ENCODE peak calls at places on chromosomes 12 and 14, in seven cellular contexts. One of them, this sample, is unnamed.

GRCh38 chr12:110117948-110118685 is 6.0 kb upstream of the IFT81 start:
- DNase-seq in IMR-90: no peak
- DNase-seq in ovary: no peak
- DNase-seq in epithelial cell of esophagus: peak
- DNase-seq in neural progenitor cell: no peak
- DNase-seq in right lobe of liver: no peak
- DNase-seq in CD8-positive, alpha-beta T cell: no peak
- DNase-seq in this sample: no peak

GRCh38 chr14:71444030-71444822 is 488.0 kb upstream of the RGS6 start:
- DNase-seq in IMR-90: no peak
- DNase-seq in ovary: no peak
- DNase-seq in epithelial cell of esophagus: no peak
- DNase-seq in neural progenitor cell: no peak
- DNase-seq in right lobe of liver: no peak
- DNase-seq in CD8-positive, alpha-beta T cell: no peak
- DNase-seq in this sample: no peak

GRCh38 chr14:102511538-102511937 is 2.0 kb upstream of the ANKRD9 start:
- DNase-seq in IMR-90: no peak
- DNase-seq in ovary: peak
- DNase-seq in epithelial cell of esophagus: no peak
- DNase-seq in neural progenitor cell: no peak
- DNase-seq in right lobe of liver: no peak
- DNase-seq in CD8-positive, alpha-beta T cell: no peak
- DNase-seq in this sample: no peak

GRCh38 chr12:110744176-110744575 is 1.5 kb upstream of the PPP1CC start:
- DNase-seq in IMR-90: peak
- DNase-seq in ovary: no peak
- DNase-seq in epithelial cell of esophagus: peak
- DNase-seq in neural progenitor cell: peak
- DNase-seq in right lobe of liver: no peak
- DNase-seq in CD8-positive, alpha-beta T cell: no peak
- DNase-seq in this sample: no peak

GRCh38 chr14:90536511-90537191 is 139.8 kb downstream of the CALM1 start:
- DNase-seq in IMR-90: no peak
- DNase-seq in ovary: no peak
- DNase-seq in epithelial cell of esophagus: no peak
- DNase-seq in neural progenitor cell: no peak
- DNase-seq in right lobe of liver: no peak
- DNase-seq in CD8-positive, alpha-beta T cell: no peak
- DNase-seq in this sample: no peak

GRCh38 chr12:69846976-69847375 is 21.9 kb downstream of the MYRFL start:
- DNase-seq in IMR-90: no peak
- DNase-seq in ovary: no peak
- DNase-seq in epithelial cell of esophagus: peak
- DNase-seq in neural progenitor cell: no peak
- DNase-seq in right lobe of liver: no peak
- DNase-seq in CD8-positive, alpha-beta T cell: no peak
- DNase-seq in this sample: no peak

GRCh38 chr12:117718559-117718958 is 250.2 kb downstream of the KSR2 start:
- DNase-seq in IMR-90: no peak
- DNase-seq in ovary: no peak
- DNase-seq in epithelial cell of esophagus: no peak
- DNase-seq in neural progenitor cell: no peak
- DNase-seq in right lobe of liver: no peak
- DNase-seq in CD8-positive, alpha-beta T cell: no peak
- DNase-seq in this sample: no peak

GRCh38 chr14:51419685-51420084 is 179.6 kb downstream of the TMX1 start:
- DNase-seq in IMR-90: no peak
- DNase-seq in ovary: no peak
- DNase-seq in epithelial cell of esophagus: no peak
- DNase-seq in neural progenitor cell: no peak
- DNase-seq in right lobe of liver: no peak
- DNase-seq in CD8-positive, alpha-beta T cell: peak
- DNase-seq in this sample: no peak

GRCh38 chr12:56300644-56301464 is 724 bp upstream of the CS start:
- DNase-seq in IMR-90: no peak
- DNase-seq in ovary: no peak
- DNase-seq in epithelial cell of esophagus: no peak
- DNase-seq in neural progenitor cell: peak
- DNase-seq in right lobe of liver: no peak
- DNase-seq in CD8-positive, alpha-beta T cell: peak
- DNase-seq in this sample: no peak

GRCh38 chr12:117098361-117099217 is 627 bp downstream of the TESC start:
- DNase-seq in IMR-90: no peak
- DNase-seq in ovary: no peak
- DNase-seq in epithelial cell of esophagus: no peak
- DNase-seq in neural progenitor cell: peak
- DNase-seq in right lobe of liver: peak
- DNase-seq in CD8-positive, alpha-beta T cell: no peak
- DNase-seq in this sample: peak

GRCh38 chr14:75399819-75400678 is 27.8 kb upstream of the JDP2 start:
- DNase-seq in IMR-90: no peak
- DNase-seq in ovary: peak
- DNase-seq in epithelial cell of esophagus: peak
- DNase-seq in neural progenitor cell: no peak
- DNase-seq in right lobe of liver: peak
- DNase-seq in CD8-positive, alpha-beta T cell: no peak
- DNase-seq in this sample: no peak

GRCh38 chr12:105464426-105464825 is 133.9 kb downstream of the C12orf75 start:
- DNase-seq in IMR-90: no peak
- DNase-seq in ovary: no peak
- DNase-seq in epithelial cell of esophagus: no peak
- DNase-seq in neural progenitor cell: no peak
- DNase-seq in right lobe of liver: no peak
- DNase-seq in CD8-positive, alpha-beta T cell: no peak
- DNase-seq in this sample: no peak

GRCh38 chr12:80175307-80175930 is 76.1 kb downstream of the OTOGL start:
- DNase-seq in IMR-90: peak
- DNase-seq in ovary: no peak
- DNase-seq in epithelial cell of esophagus: peak
- DNase-seq in neural progenitor cell: no peak
- DNase-seq in right lobe of liver: no peak
- DNase-seq in CD8-positive, alpha-beta T cell: no peak
- DNase-seq in this sample: no peak

GRCh38 chr12:27821259-27821973 is 41.4 kb upstream of the MANSC4 start:
- DNase-seq in IMR-90: peak
- DNase-seq in ovary: no peak
- DNase-seq in epithelial cell of esophagus: peak
- DNase-seq in neural progenitor cell: peak
- DNase-seq in right lobe of liver: no peak
- DNase-seq in CD8-positive, alpha-beta T cell: peak
- DNase-seq in this sample: peak

GRCh38 chr14:31137214-31137889 is 70.2 kb downstream of the HECTD1 start:
- DNase-seq in IMR-90: no peak
- DNase-seq in ovary: no peak
- DNase-seq in epithelial cell of esophagus: peak
- DNase-seq in neural progenitor cell: no peak
- DNase-seq in right lobe of liver: no peak
- DNase-seq in CD8-positive, alpha-beta T cell: no peak
- DNase-seq in this sample: no peak

GRCh38 chr12:47312794-47313426 is 233.2 kb upstream of the AMIGO2 start:
- DNase-seq in IMR-90: no peak
- DNase-seq in ovary: no peak
- DNase-seq in epithelial cell of esophagus: no peak
- DNase-seq in neural progenitor cell: no peak
- DNase-seq in right lobe of liver: no peak
- DNase-seq in CD8-positive, alpha-beta T cell: no peak
- DNase-seq in this sample: peak

GRCh38 chr12:1540690-1541089 is 53.7 kb downstream of the FBXL14 start:
- DNase-seq in IMR-90: peak
- DNase-seq in ovary: no peak
- DNase-seq in epithelial cell of esophagus: peak
- DNase-seq in neural progenitor cell: no peak
- DNase-seq in right lobe of liver: no peak
- DNase-seq in CD8-positive, alpha-beta T cell: no peak
- DNase-seq in this sample: no peak

GRCh38 chr12:3730111-3730510 is 22.8 kb downstream of the CRACR2A start:
- DNase-seq in IMR-90: no peak
- DNase-seq in ovary: no peak
- DNase-seq in epithelial cell of esophagus: no peak
- DNase-seq in neural progenitor cell: no peak
- DNase-seq in right lobe of liver: no peak
- DNase-seq in CD8-positive, alpha-beta T cell: no peak
- DNase-seq in this sample: no peak

GRCh38 chr14:21026251-21026987 is 1.6 kb upstream of the NDRG2 start:
- DNase-seq in IMR-90: no peak
- DNase-seq in ovary: peak
- DNase-seq in epithelial cell of esophagus: no peak
- DNase-seq in neural progenitor cell: no peak
- DNase-seq in right lobe of liver: no peak
- DNase-seq in CD8-positive, alpha-beta T cell: no peak
- DNase-seq in this sample: no peak

GRCh38 chr12:78040111-78040510 is 209.4 kb downstream of the NAV3 start:
- DNase-seq in IMR-90: no peak
- DNase-seq in ovary: no peak
- DNase-seq in epithelial cell of esophagus: no peak
- DNase-seq in neural progenitor cell: no peak
- DNase-seq in right lobe of liver: no peak
- DNase-seq in CD8-positive, alpha-beta T cell: no peak
- DNase-seq in this sample: no peak

GRCh38 chr14:93331375-93332031 is 1.3 kb downstream of the BTBD7 start:
- DNase-seq in IMR-90: no peak
- DNase-seq in ovary: peak
- DNase-seq in epithelial cell of esophagus: no peak
- DNase-seq in neural progenitor cell: peak
- DNase-seq in right lobe of liver: peak
- DNase-seq in CD8-positive, alpha-beta T cell: no peak
- DNase-seq in this sample: no peak

GRCh38 chr12:109737631-109738030 is 24.0 kb downstream of the FAM222A start:
- DNase-seq in IMR-90: no peak
- DNase-seq in ovary: no peak
- DNase-seq in epithelial cell of esophagus: no peak
- DNase-seq in neural progenitor cell: no peak
- DNase-seq in right lobe of liver: peak
- DNase-seq in CD8-positive, alpha-beta T cell: no peak
- DNase-seq in this sample: no peak

GRCh38 chr14:96362071-96362964 is 823 bp downstream of the ATG2B start:
- DNase-seq in IMR-90: peak
- DNase-seq in ovary: no peak
- DNase-seq in epithelial cell of esophagus: peak
- DNase-seq in neural progenitor cell: peak
- DNase-seq in right lobe of liver: no peak
- DNase-seq in CD8-positive, alpha-beta T cell: peak
- DNase-seq in this sample: peak

GRCh38 chr14:100223332-100224171 is 15.4 kb upstream of the YY1 start:
- DNase-seq in IMR-90: peak
- DNase-seq in ovary: no peak
- DNase-seq in epithelial cell of esophagus: peak
- DNase-seq in neural progenitor cell: peak
- DNase-seq in right lobe of liver: no peak
- DNase-seq in CD8-positive, alpha-beta T cell: no peak
- DNase-seq in this sample: no peak

GRCh38 chr12:93183940-93184663 is 193.6 kb upstream of the NUDT4 start:
- DNase-seq in IMR-90: no peak
- DNase-seq in ovary: peak
- DNase-seq in epithelial cell of esophagus: no peak
- DNase-seq in neural progenitor cell: no peak
- DNase-seq in right lobe of liver: no peak
- DNase-seq in CD8-positive, alpha-beta T cell: no peak
- DNase-seq in this sample: peak

GRCh38 chr14:87896393-87897380 is 96.3 kb downstream of the GALC start:
- DNase-seq in IMR-90: peak
- DNase-seq in ovary: no peak
- DNase-seq in epithelial cell of esophagus: peak
- DNase-seq in neural progenitor cell: peak
- DNase-seq in right lobe of liver: no peak
- DNase-seq in CD8-positive, alpha-beta T cell: no peak
- DNase-seq in this sample: peak

GRCh38 chr12:39012870-39013269 is 107.5 kb upstream of the CPNE8 start:
- DNase-seq in IMR-90: no peak
- DNase-seq in ovary: no peak
- DNase-seq in epithelial cell of esophagus: peak
- DNase-seq in neural progenitor cell: no peak
- DNase-seq in right lobe of liver: no peak
- DNase-seq in CD8-positive, alpha-beta T cell: no peak
- DNase-seq in this sample: no peak

GRCh38 chr12:27277846-27278260 is 33.8 kb downstream of the STK38L start:
- DNase-seq in IMR-90: peak
- DNase-seq in ovary: no peak
- DNase-seq in epithelial cell of esophagus: no peak
- DNase-seq in neural progenitor cell: no peak
- DNase-seq in right lobe of liver: no peak
- DNase-seq in CD8-positive, alpha-beta T cell: no peak
- DNase-seq in this sample: peak

DNA sequence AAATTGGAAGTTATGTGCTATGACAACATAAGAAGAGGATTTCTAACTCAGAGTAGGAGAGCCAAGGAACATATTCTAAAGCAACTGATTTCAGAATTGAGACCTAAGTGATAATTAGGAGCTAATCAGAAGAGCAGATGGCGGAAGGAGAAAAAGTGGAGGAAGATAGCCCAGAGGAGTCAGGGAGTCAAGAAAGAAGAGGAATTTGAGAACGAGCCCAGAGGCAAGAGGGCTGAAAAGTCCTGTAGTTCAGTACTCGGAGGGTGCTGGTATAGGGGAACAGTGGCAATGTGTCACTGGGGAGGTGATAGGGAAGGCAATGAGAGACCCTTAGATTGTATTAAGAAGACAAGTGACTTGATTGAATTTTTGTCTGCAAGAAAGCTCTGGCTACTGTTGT is 162.4 kb downstream of the CNTN1 start:
- DNase-seq in IMR-90: no peak
- DNase-seq in ovary: no peak
- DNase-seq in epithelial cell of esophagus: no peak
- DNase-seq in neural progenitor cell: no peak
- DNase-seq in right lobe of liver: no peak
- DNase-seq in CD8-positive, alpha-beta T cell: no peak
- DNase-seq in this sample: no peak
- H3K4me3 ChIP-seq in IMR-90: no peak
- H3K4me3 ChIP-seq in ovary: no peak
- H3K4me3 ChIP-seq in epithelial cell of esophagus: no peak
- H3K4me3 ChIP-seq in neural progenitor cell: no peak
- H3K4me3 ChIP-seq in right lobe of liver: no peak
- H3K4me3 ChIP-seq in CD8-positive, alpha-beta T cell: no peak
- H3K4me3 ChIP-seq in this sample: no peak

GRCh38 chr14:106436310-106436905 is 910.0 kb downstream of the TMEM121 start:
- DNase-seq in IMR-90: no peak
- DNase-seq in ovary: no peak
- DNase-seq in epithelial cell of esophagus: peak
- DNase-seq in neural progenitor cell: no peak
- DNase-seq in right lobe of liver: no peak
- DNase-seq in CD8-positive, alpha-beta T cell: no peak
- DNase-seq in this sample: no peak
- TF ChIP-seq CTCF in IMR-90: no peak
- TF ChIP-seq CTCF in ovary: no peak
- TF ChIP-seq CTCF in epithelial cell of esophagus: no peak
- TF ChIP-seq CTCF in neural progenitor cell: peak
- TF ChIP-seq CTCF in right lobe of liver: no peak
- TF ChIP-seq CTCF in CD8-positive, alpha-beta T cell: no peak
- TF ChIP-seq CTCF in this sample: peak

GRCh38 chr14:59297070-59297766 is 108.8 kb downstream of the DAAM1 start:
- DNase-seq in IMR-90: no peak
- DNase-seq in ovary: no peak
- DNase-seq in epithelial cell of esophagus: no peak
- DNase-seq in neural progenitor cell: no peak
- DNase-seq in right lobe of liver: peak
- DNase-seq in CD8-positive, alpha-beta T cell: no peak
- DNase-seq in this sample: no peak
- H3K4me3 ChIP-seq in IMR-90: no peak
- H3K4me3 ChIP-seq in ovary: no peak
- H3K4me3 ChIP-seq in epithelial cell of esophagus: no peak
- H3K4me3 ChIP-seq in neural progenitor cell: no peak
- H3K4me3 ChIP-seq in right lobe of liver: peak
- H3K4me3 ChIP-seq in CD8-positive, alpha-beta T cell: no peak
- H3K4me3 ChIP-seq in this sample: no peak

GRCh38 chr12:41681898-41682297 is 462.8 kb downstream of the GXYLT1 start:
- DNase-seq in IMR-90: no peak
- DNase-seq in ovary: no peak
- DNase-seq in epithelial cell of esophagus: no peak
- DNase-seq in neural progenitor cell: no peak
- DNase-seq in right lobe of liver: no peak
- DNase-seq in CD8-positive, alpha-beta T cell: no peak
- DNase-seq in this sample: no peak
- TF ChIP-seq CTCF in IMR-90: no peak
- TF ChIP-seq CTCF in ovary: no peak
- TF ChIP-seq CTCF in epithelial cell of esophagus: no peak
- TF ChIP-seq CTCF in neural progenitor cell: no peak
- TF ChIP-seq CTCF in right lobe of liver: no peak
- TF ChIP-seq CTCF in CD8-positive, alpha-beta T cell: no peak
- TF ChIP-seq CTCF in this sample: no peak

This sample was measured in GM12864.